ENCODE peak calls at places on chromosomes 11 and 22, in six cellular contexts. M is COLO829; N is HTR-8/SVneo; Y is activated CD4-positive, alpha-beta T cell treated with anti-CD3 and anti-CD28 coated beads, Interleukin-2, amount 50 U/mL, for 1 hour; Q is A172; H is psoas muscle. J is an unnamed sample.

GRCh38 chr22:22937894-22938480 is 50.4 kb downstream of the IGLL5 start:
- DNase-seq in M (no peak), N (no peak), Y (no peak), Q (no peak), H (no peak), J (no peak)

GRCh38 chr11:134749040-134749586 is 337.1 kb upstream of the B3GAT1 start:
- DNase-seq in M (no peak), N (no peak), Y (no peak), Q (no peak), H (no peak), J (no peak)

GRCh38 chr11:134734446-134734845 is 322.4 kb upstream of the B3GAT1 start:
- DNase-seq in M (no peak), N (no peak), Y (no peak), Q (no peak), H (no peak), J (no peak)

GRCh38 chr11:22208151-22208858 is 15.4 kb downstream of the ANO5 start:
- DNase-seq in M (no peak), N (no peak), Y (no peak), Q (no peak), H (no peak), J (no peak)

GRCh38 chr11:47518212-47518959 is 34.5 kb downstream of the CELF1 start:
- DNase-seq in M (no peak), N (no peak), Y (no peak), Q (no peak), H (no peak), J (no peak)

GRCh38 chr22:23251445-23252093 is 71.3 kb downstream of the BCR start:
- DNase-seq in M (no peak), N (no peak), Y (no peak), Q (peak), H (no peak), J (peak)

GRCh38 chr22:21095773-21096107 is 50.0 kb downstream of the LRRC74B start:
- DNase-seq in M (no peak), N (no peak), Y (no peak), Q (no peak), H (no peak), J (no peak)

GRCh38 chr22:31917227-31917921 is 27.0 kb upstream of the YWHAH start:
- DNase-seq in M (no peak), N (no peak), Y (no peak), Q (no peak), H (peak), J (no peak)

GRCh38 chr11:293852-294661 is 5.1 kb downstream of the PGGHG start:
- DNase-seq in M (no peak), N (no peak), Y (no peak), Q (no peak), H (peak), J (no peak)

GRCh38 chr11:35376613-35377012 is 42.7 kb downstream of the SLC1A2 start:
- DNase-seq in M (no peak), N (no peak), Y (no peak), Q (no peak), H (no peak), J (no peak)

GRCh38 chr11:82718841-82719240 is 14.8 kb downstream of the FAM181B start:
- DNase-seq in M (no peak), N (no peak), Y (no peak), Q (no peak), H (no peak), J (no peak)

GRCh38 chr11:18321991-18322711 is at the start of the genes GTF2H1 and HPS5:
- DNase-seq in M (peak), N (peak), Y (peak), Q (peak), H (peak), J (peak)

GRCh38 chr22:23175817-23176644 is 4.3 kb upstream of the BCR start:
- DNase-seq in M (no peak), N (no peak), Y (no peak), Q (no peak), H (no peak), J (no peak)

GRCh38 chr11:65136515-65137096 is 2.3 kb upstream of the SYVN1 start:
- DNase-seq in M (no peak), N (no peak), Y (no peak), Q (no peak), H (no peak), J (no peak)

GRCh38 chr22:42885446-42885845 is 28.4 kb upstream of the ARFGAP3 start:
- DNase-seq in M (no peak), N (no peak), Y (no peak), Q (no peak), H (no peak), J (no peak)

GRCh38 chr11:39304586-39304985 is 2154.9 kb downstream of the LRRC4C start:
- DNase-seq in M (no peak), N (no peak), Y (no peak), Q (no peak), H (no peak), J (no peak)

GRCh38 chr11:82995754-82996398 is 75.8 kb downstream of the RAB30 start:
- DNase-seq in M (no peak), N (no peak), Y (no peak), Q (peak), H (peak), J (no peak)

GRCh38 chr22:42365337-42365865 is 66.8 kb downstream of the NFAM1 start:
- DNase-seq in M (no peak), N (no peak), Y (no peak), Q (no peak), H (no peak), J (no peak)

GRCh38 chr22:22799561-22799960 is 88.1 kb upstream of the IGLL5 start:
- DNase-seq in M (no peak), N (no peak), Y (no peak), Q (no peak), H (no peak), J (no peak)

GRCh38 chr22:42614312-42615091 is at the start of gene POLDIP3:
- DNase-seq in M (peak), N (peak), Y (peak), Q (peak), H (peak), J (peak)

GRCh38 chr22:28032896-28033295 is 113.8 kb upstream of the PITPNB start:
- DNase-seq in M (no peak), N (no peak), Y (no peak), Q (no peak), H (no peak), J (no peak)

J was measured in A549.